ENCODE peak calls at places on chromosomes 3 and 15, in four cellular contexts. Y is frontal cortex, M is NAMALWA, P is non-pigmented ciliary epithelial cell. A is an unnamed sample.
A peak's percentile ranks its signal among the peaks of the same experiment; 100 is the strongest.

GRCh38 chr3:31934018-31934417 is 47.0 kb downstream of the OSBPL10 start:
- DNase-seq in Y (no peak), M (no peak), P (no peak), A (no peak)

GRCh38 chr15:83107841-83108181 is 366 bp downstream of the TM6SF1 start:
- DNase-seq in Y (no peak), M (no peak), P (no peak), A (no peak)

GRCh38 chr3:69761896-69762789 is 22.9 kb downstream of the MITF start:
- DNase-seq in Y (no peak), M (no peak), P (peak; percentile 72), A (peak; percentile 56)

GRCh38 chr15:50945725-50946124 is 37.2 kb downstream of the AP4E1 start:
- DNase-seq in Y (no peak), M (no peak), P (no peak), A (no peak)

GRCh38 chr3:51940648-51941421 is 869 bp downstream of the RRP9 start:
- DNase-seq in Y (no peak), M (no peak), P (no peak), A (no peak)

GRCh38 chr15:61382927-61383326 is 153.8 kb upstream of the RORA start:
- DNase-seq in Y (no peak), M (no peak), P (no peak), A (peak; percentile 23)

GRCh38 chr3:61663728-61664492 is 102.5 kb downstream of the PTPRG start:
- DNase-seq in Y (no peak), M (no peak), P (peak; percentile 90), A (peak; percentile 95)

GRCh38 chr3:66037986-66038369 is 740 bp downstream of the MAGI1 start:
- DNase-seq in Y (no peak), M (no peak), P (no peak), A (no peak)

GRCh38 chr3:119294889-119295769 is 946 bp downstream of the ARHGAP31 start:
- DNase-seq in Y (no peak), M (peak; percentile 72), P (no peak), A (no peak)

GRCh38 chr15:90903733-90904536 is 833 bp downstream of the MAN2A2 start:
- DNase-seq in Y (peak; percentile 46), M (no peak), P (no peak), A (no peak)

GRCh38 chr3:186821429-186822367 is 15.4 kb upstream of the RFC4 start:
- DNase-seq in Y (no peak), M (peak; percentile 78), P (peak; percentile 42), A (peak; percentile 60)

GRCh38 chr3:155983834-155984474 is 113.5 kb downstream of the GMPS start:
- DNase-seq in Y (no peak), M (no peak), P (no peak), A (no peak)

GRCh38 chr15:101451192-101451799 is 38.2 kb downstream of the PCSK6 start:
- DNase-seq in Y (no peak), M (no peak), P (no peak), A (no peak)

GRCh38 chr3:23333633-23334032 is 130.5 kb downstream of the UBE2E2 start:
- DNase-seq in Y (no peak), M (no peak), P (no peak), A (no peak)

GRCh38 chr3:46709147-46709654 is 8.0 kb downstream of the TMIE start:
- DNase-seq in Y (no peak), M (no peak), P (no peak), A (no peak)

GRCh38 chr15:89971592-89971997 is 29.5 kb upstream of the ZNF710 start:
- DNase-seq in Y (peak; percentile 28), M (peak; percentile 92), P (peak; percentile 5), A (no peak)

GRCh38 chr3:30605706-30606300 is 598 bp upstream of the TGFBR2 start:
- DNase-seq in Y (no peak), M (no peak), P (no peak), A (no peak)

A was measured in HS-5.